ENCODE peak calls at places on chromosome 22, in seven cellular contexts. One of them, this sample, is unnamed.

GRCh38 chr22:17514092-17514491 is 49.2 kb upstream of the SLC25A18 start:
- DNase-seq in SK-N-SH: no peak
- DNase-seq in Peyer's patch: no peak
- DNase-seq in A549: no peak
- DNase-seq in prostate gland: no peak
- DNase-seq in coronary artery: no peak
- DNase-seq in right lobe of liver: no peak
- DNase-seq in this sample: no peak

GRCh38 chr22:29331213-29331612 is 15.7 kb upstream of the RASL10A start:
- DNase-seq in SK-N-SH: no peak
- DNase-seq in Peyer's patch: no peak
- DNase-seq in A549: no peak
- DNase-seq in prostate gland: no peak
- DNase-seq in coronary artery: no peak
- DNase-seq in right lobe of liver: no peak
- DNase-seq in this sample: no peak

GRCh38 chr22:31342389-31343125 is 3.6 kb downstream of the PATZ1 start:
- DNase-seq in SK-N-SH: no peak
- DNase-seq in Peyer's patch: no peak
- DNase-seq in A549: no peak
- DNase-seq in prostate gland: no peak
- DNase-seq in coronary artery: no peak
- DNase-seq in right lobe of liver: no peak
- DNase-seq in this sample: peak

GRCh38 chr22:35230839-35231584 is 26.3 kb upstream of the HMGXB4 start:
- DNase-seq in SK-N-SH: peak
- DNase-seq in Peyer's patch: no peak
- DNase-seq in A549: peak
- DNase-seq in prostate gland: no peak
- DNase-seq in coronary artery: no peak
- DNase-seq in right lobe of liver: no peak
- DNase-seq in this sample: no peak

GRCh38 chr22:27273386-27273785 is 528.2 kb downstream of the MN1 start:
- DNase-seq in SK-N-SH: no peak
- DNase-seq in Peyer's patch: no peak
- DNase-seq in A549: no peak
- DNase-seq in prostate gland: no peak
- DNase-seq in coronary artery: no peak
- DNase-seq in right lobe of liver: no peak
- DNase-seq in this sample: no peak

GRCh38 chr22:27239520-27239919 is 562.0 kb downstream of the MN1 start:
- DNase-seq in SK-N-SH: no peak
- DNase-seq in Peyer's patch: no peak
- DNase-seq in A549: no peak
- DNase-seq in prostate gland: no peak
- DNase-seq in coronary artery: no peak
- DNase-seq in right lobe of liver: no peak
- DNase-seq in this sample: no peak

GRCh38 chr22:30115705-30116104 is 35.4 kb downstream of the HORMAD2 start:
- DNase-seq in SK-N-SH: no peak
- DNase-seq in Peyer's patch: no peak
- DNase-seq in A549: no peak
- DNase-seq in prostate gland: no peak
- DNase-seq in coronary artery: no peak
- DNase-seq in right lobe of liver: no peak
- DNase-seq in this sample: no peak

GRCh38 chr22:44891791-44892190 is 118.0 kb downstream of the PHF21B start:
- DNase-seq in SK-N-SH: no peak
- DNase-seq in Peyer's patch: no peak
- DNase-seq in A549: no peak
- DNase-seq in prostate gland: no peak
- DNase-seq in coronary artery: peak
- DNase-seq in right lobe of liver: peak
- DNase-seq in this sample: no peak

GRCh38 chr22:50436841-50437341 is 37.9 kb downstream of the SBF1 start:
- DNase-seq in SK-N-SH: no peak
- DNase-seq in Peyer's patch: no peak
- DNase-seq in A549: no peak
- DNase-seq in prostate gland: no peak
- DNase-seq in coronary artery: no peak
- DNase-seq in right lobe of liver: peak
- DNase-seq in this sample: no peak

GRCh38 chr22:39556970-39557811 is 13.4 kb upstream of the CACNA1I start:
- DNase-seq in SK-N-SH: peak
- DNase-seq in Peyer's patch: no peak
- DNase-seq in A549: peak
- DNase-seq in prostate gland: no peak
- DNase-seq in coronary artery: no peak
- DNase-seq in right lobe of liver: no peak
- DNase-seq in this sample: peak

GRCh38 chr22:33918676-33919590 is 1.3 kb downstream of the LARGE1 start:
- DNase-seq in SK-N-SH: no peak
- DNase-seq in Peyer's patch: no peak
- DNase-seq in A549: no peak
- DNase-seq in prostate gland: peak
- DNase-seq in coronary artery: no peak
- DNase-seq in right lobe of liver: no peak
- DNase-seq in this sample: no peak

GRCh38 chr22:49617866-49618688 is 209.6 kb downstream of the BRD1 start:
- DNase-seq in SK-N-SH: no peak
- DNase-seq in Peyer's patch: no peak
- DNase-seq in A549: no peak
- DNase-seq in prostate gland: no peak
- DNase-seq in coronary artery: no peak
- DNase-seq in right lobe of liver: peak
- DNase-seq in this sample: no peak

GRCh38 chr22:30495041-30495784 is 10.3 kb downstream of the SEC14L4 start:
- DNase-seq in SK-N-SH: no peak
- DNase-seq in Peyer's patch: no peak
- DNase-seq in A549: no peak
- DNase-seq in prostate gland: no peak
- DNase-seq in coronary artery: no peak
- DNase-seq in right lobe of liver: no peak
- DNase-seq in this sample: no peak

GRCh38 chr22:19287076-19287724 is 4.3 kb downstream of the CLTCL1 start:
- DNase-seq in SK-N-SH: no peak
- DNase-seq in Peyer's patch: no peak
- DNase-seq in A549: peak
- DNase-seq in prostate gland: peak
- DNase-seq in coronary artery: no peak
- DNase-seq in right lobe of liver: no peak
- DNase-seq in this sample: peak

GRCh38 chr22:48737461-48738203 is 1090.0 kb downstream of the BRD1 start:
- DNase-seq in SK-N-SH: no peak
- DNase-seq in Peyer's patch: no peak
- DNase-seq in A549: no peak
- DNase-seq in prostate gland: no peak
- DNase-seq in coronary artery: no peak
- DNase-seq in right lobe of liver: no peak
- DNase-seq in this sample: no peak

GRCh38 chr22:44821741-44822425 is 69.5 kb downstream of the ARHGAP8 start:
- DNase-seq in SK-N-SH: no peak
- DNase-seq in Peyer's patch: no peak
- DNase-seq in A549: no peak
- DNase-seq in prostate gland: no peak
- DNase-seq in coronary artery: no peak
- DNase-seq in right lobe of liver: peak
- DNase-seq in this sample: no peak

GRCh38 chr22:44942056-44942455 is 67.7 kb downstream of the PHF21B start:
- DNase-seq in SK-N-SH: peak
- DNase-seq in Peyer's patch: no peak
- DNase-seq in A549: no peak
- DNase-seq in prostate gland: no peak
- DNase-seq in coronary artery: no peak
- DNase-seq in right lobe of liver: peak
- DNase-seq in this sample: no peak

GRCh38 chr22:18044548-18045271 is 20.3 kb upstream of the MICAL3 start:
- DNase-seq in SK-N-SH: no peak
- DNase-seq in Peyer's patch: no peak
- DNase-seq in A549: no peak
- DNase-seq in prostate gland: no peak
- DNase-seq in coronary artery: no peak
- DNase-seq in right lobe of liver: peak
- DNase-seq in this sample: no peak

GRCh38 chr22:23518381-23519187 is 61.5 kb downstream of the IGLL1 start:
- DNase-seq in SK-N-SH: peak
- DNase-seq in Peyer's patch: no peak
- DNase-seq in A549: no peak
- DNase-seq in prostate gland: no peak
- DNase-seq in coronary artery: no peak
- DNase-seq in right lobe of liver: peak
- DNase-seq in this sample: peak
- H3K27ac ChIP-seq in SK-N-SH: peak
- H3K27ac ChIP-seq in Peyer's patch: no peak
- H3K27ac ChIP-seq in A549: peak
- H3K27ac ChIP-seq in prostate gland: peak
- H3K27ac ChIP-seq in coronary artery: no peak
- H3K27ac ChIP-seq in right lobe of liver: no peak
- H3K27ac ChIP-seq in this sample: no peak

GRCh38 chr22:41215926-41216325 is 10.8 kb downstream of the L3MBTL2 start:
- DNase-seq in SK-N-SH: no peak
- DNase-seq in Peyer's patch: no peak
- DNase-seq in A549: no peak
- DNase-seq in prostate gland: no peak
- DNase-seq in coronary artery: no peak
- DNase-seq in right lobe of liver: no peak
- DNase-seq in this sample: no peak
- H3K4me3 ChIP-seq in SK-N-SH: no peak
- H3K4me3 ChIP-seq in Peyer's patch: no peak
- H3K4me3 ChIP-seq in A549: no peak
- H3K4me3 ChIP-seq in prostate gland: no peak
- H3K4me3 ChIP-seq in coronary artery: no peak
- H3K4me3 ChIP-seq in right lobe of liver: no peak
- H3K4me3 ChIP-seq in this sample: no peak

DNA sequence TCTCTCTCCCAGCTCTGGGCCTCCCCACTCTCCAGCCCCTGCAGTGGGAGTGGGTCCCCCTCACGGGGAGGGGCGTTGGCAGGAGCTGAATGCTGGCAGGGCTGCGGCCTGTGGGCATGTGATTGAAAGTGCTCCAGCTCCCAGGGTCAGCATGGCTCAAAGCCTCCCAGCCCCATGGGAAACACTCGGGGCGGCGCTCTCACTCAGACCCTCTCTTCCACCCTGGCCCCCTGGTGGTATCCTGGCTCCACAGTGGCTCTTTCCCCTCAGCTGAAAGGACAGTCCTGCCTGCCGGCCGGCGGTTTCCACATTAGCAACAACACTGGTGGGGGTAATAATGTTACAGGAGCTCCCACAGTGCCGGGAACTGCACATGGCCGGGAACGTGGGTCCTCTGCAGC is 35.5 kb downstream of the POLR3H start:
- DNase-seq in SK-N-SH: no peak
- DNase-seq in Peyer's patch: no peak
- DNase-seq in A549: no peak
- DNase-seq in prostate gland: no peak
- DNase-seq in coronary artery: no peak
- DNase-seq in right lobe of liver: peak
- DNase-seq in this sample: no peak
- H3K27ac ChIP-seq in SK-N-SH: no peak
- H3K27ac ChIP-seq in Peyer's patch: no peak
- H3K27ac ChIP-seq in A549: no peak
- H3K27ac ChIP-seq in prostate gland: no peak
- H3K27ac ChIP-seq in coronary artery: peak
- H3K27ac ChIP-seq in right lobe of liver: no peak
- H3K27ac ChIP-seq in this sample: no peak

GRCh38 chr22:45996241-45997076 is 19.5 kb upstream of the WNT7B start:
- DNase-seq in SK-N-SH: no peak
- DNase-seq in Peyer's patch: peak
- DNase-seq in A549: no peak
- DNase-seq in prostate gland: no peak
- DNase-seq in coronary artery: no peak
- DNase-seq in right lobe of liver: peak
- DNase-seq in this sample: no peak

GRCh38 chr22:45994516-45995404 is 17.8 kb upstream of the WNT7B start:
- DNase-seq in SK-N-SH: peak
- DNase-seq in Peyer's patch: peak
- DNase-seq in A549: peak
- DNase-seq in prostate gland: peak
- DNase-seq in coronary artery: no peak
- DNase-seq in right lobe of liver: peak
- DNase-seq in this sample: peak

GRCh38 chr22:45993841-45994240 is 16.9 kb upstream of the WNT7B start:
- DNase-seq in SK-N-SH: no peak
- DNase-seq in Peyer's patch: no peak
- DNase-seq in A549: no peak
- DNase-seq in prostate gland: no peak
- DNase-seq in coronary artery: no peak
- DNase-seq in right lobe of liver: no peak
- DNase-seq in this sample: no peak

GRCh38 chr22:45997077-45997774 is 20.3 kb upstream of the WNT7B start:
- DNase-seq in SK-N-SH: no peak
- DNase-seq in Peyer's patch: peak
- DNase-seq in A549: no peak
- DNase-seq in prostate gland: peak
- DNase-seq in coronary artery: no peak
- DNase-seq in right lobe of liver: peak
- DNase-seq in this sample: peak

GRCh38 chr22:45995405-45996101 is 18.6 kb upstream of the WNT7B start:
- DNase-seq in SK-N-SH: no peak
- DNase-seq in Peyer's patch: no peak
- DNase-seq in A549: no peak
- DNase-seq in prostate gland: no peak
- DNase-seq in coronary artery: no peak
- DNase-seq in right lobe of liver: peak
- DNase-seq in this sample: no peak
- H3K4me3 ChIP-seq in SK-N-SH: no peak
- H3K4me3 ChIP-seq in Peyer's patch: no peak
- H3K4me3 ChIP-seq in A549: no peak
- H3K4me3 ChIP-seq in prostate gland: no peak
- H3K4me3 ChIP-seq in coronary artery: no peak
- H3K4me3 ChIP-seq in right lobe of liver: no peak
- H3K4me3 ChIP-seq in this sample: no peak

GRCh38 chr22:32799516-32799915 is 2.0 kb upstream of the TIMP3 start:
- DNase-seq in SK-N-SH: no peak
- DNase-seq in Peyer's patch: no peak
- DNase-seq in A549: no peak
- DNase-seq in prostate gland: no peak
- DNase-seq in coronary artery: no peak
- DNase-seq in right lobe of liver: no peak
- DNase-seq in this sample: no peak
- H3K27ac ChIP-seq in SK-N-SH: no peak
- H3K27ac ChIP-seq in Peyer's patch: peak
- H3K27ac ChIP-seq in A549: no peak
- H3K27ac ChIP-seq in prostate gland: no peak
- H3K27ac ChIP-seq in coronary artery: peak
- H3K27ac ChIP-seq in right lobe of liver: no peak
- H3K27ac ChIP-seq in this sample: peak

GRCh38 chr22:24026733-24027132 is 15.6 kb downstream of the CABIN1 start:
- DNase-seq in SK-N-SH: peak
- DNase-seq in Peyer's patch: no peak
- DNase-seq in A549: no peak
- DNase-seq in prostate gland: no peak
- DNase-seq in coronary artery: no peak
- DNase-seq in right lobe of liver: no peak
- DNase-seq in this sample: no peak
- H3K4me3 ChIP-seq in SK-N-SH: no peak
- H3K4me3 ChIP-seq in Peyer's patch: no peak
- H3K4me3 ChIP-seq in A549: no peak
- H3K4me3 ChIP-seq in prostate gland: no peak
- H3K4me3 ChIP-seq in coronary artery: no peak
- H3K4me3 ChIP-seq in right lobe of liver: no peak
- H3K4me3 ChIP-seq in this sample: no peak

GRCh38 chr22:38270091-38270972 is 2.5 kb downstream of the TMEM184B start:
- DNase-seq in SK-N-SH: no peak
- DNase-seq in Peyer's patch: no peak
- DNase-seq in A549: no peak
- DNase-seq in prostate gland: no peak
- DNase-seq in coronary artery: no peak
- DNase-seq in right lobe of liver: no peak
- DNase-seq in this sample: peak
- H3K27ac ChIP-seq in SK-N-SH: no peak
- H3K27ac ChIP-seq in Peyer's patch: peak
- H3K27ac ChIP-seq in A549: peak
- H3K27ac ChIP-seq in prostate gland: peak
- H3K27ac ChIP-seq in coronary artery: peak
- H3K27ac ChIP-seq in right lobe of liver: no peak
- H3K27ac ChIP-seq in this sample: peak